ENCODE peak calls at places on chromosome 18, in four cellular contexts. One of them, this sample, is unnamed.

GRCh38 chr18:22074343-22075070 is 94.9 kb upstream of the GATA6 start:
- DNase-seq in right lobe of liver: no peak
- DNase-seq in NB4: no peak
- DNase-seq in stomach: no peak
- DNase-seq in this sample: no peak

GRCh38 chr18:54296017-54296416 is 26.7 kb downstream of the POLI start:
- DNase-seq in stomach: no peak
- DNase-seq in right lobe of liver: no peak
- DNase-seq in NB4: peak; percentile 21
- DNase-seq in this sample: no peak

GRCh38 chr18:50427896-50428295 is 53.0 kb downstream of the SKA1 start:
- DNase-seq in right lobe of liver: no peak
- DNase-seq in NB4: peak; percentile 55
- DNase-seq in stomach: no peak
- DNase-seq in this sample: no peak

GRCh38 chr18:10495936-10496335 is 29.9 kb upstream of the NAPG start:
- DNase-seq in stomach: no peak
- DNase-seq in NB4: no peak
- DNase-seq in right lobe of liver: no peak
- DNase-seq in this sample: no peak

GRCh38 chr18:39841133-39842041 is 2113.6 kb upstream of the PIK3C3 start:
- DNase-seq in right lobe of liver: no peak
- DNase-seq in NB4: peak; percentile 6
- DNase-seq in stomach: peak; percentile 27
- DNase-seq in this sample: no peak

GRCh38 chr18:65343571-65343970 is 407.2 kb upstream of the CDH7 start:
- DNase-seq in NB4: no peak
- DNase-seq in right lobe of liver: no peak
- DNase-seq in stomach: no peak
- DNase-seq in this sample: no peak

GRCh38 chr18:59021500-59021899 is 118.2 kb upstream of the SEC11C start:
- DNase-seq in right lobe of liver: peak; percentile 67
- DNase-seq in stomach: peak; percentile 34
- DNase-seq in NB4: no peak
- DNase-seq in this sample: no peak

GRCh38 chr18:43893001-43893637 is 615.8 kb upstream of the SYT4 start:
- DNase-seq in NB4: no peak
- DNase-seq in stomach: no peak
- DNase-seq in right lobe of liver: no peak
- DNase-seq in this sample: no peak

GRCh38 chr18:25351773-25352628 is at the start of gene ZNF521:
- DNase-seq in right lobe of liver: peak; percentile 66
- DNase-seq in NB4: peak; percentile 72
- DNase-seq in stomach: peak; percentile 70
- DNase-seq in this sample: peak; percentile 86

GRCh38 chr18:80046011-80046410 is 11.8 kb downstream of the RBFA start:
- DNase-seq in stomach: no peak
- DNase-seq in right lobe of liver: no peak
- DNase-seq in NB4: no peak
- DNase-seq in this sample: no peak

GRCh38 chr18:10406172-10406663 is 48.2 kb upstream of the APCDD1 start:
- DNase-seq in NB4: no peak
- DNase-seq in stomach: peak; percentile 72
- DNase-seq in right lobe of liver: no peak
- DNase-seq in this sample: no peak

GRCh38 chr18:11661430-11661829 is 27.6 kb upstream of the GNAL start:
- DNase-seq in stomach: no peak
- DNase-seq in right lobe of liver: no peak
- DNase-seq in NB4: peak; percentile 14
- DNase-seq in this sample: no peak

GRCh38 chr18:13364721-13365205 is 146.2 kb downstream of the LDLRAD4 start:
- DNase-seq in NB4: no peak
- DNase-seq in stomach: no peak
- DNase-seq in right lobe of liver: no peak
- DNase-seq in this sample: no peak

GRCh38 chr18:10536270-10536669 is 10.4 kb downstream of the NAPG start:
- DNase-seq in NB4: no peak
- DNase-seq in right lobe of liver: no peak
- DNase-seq in stomach: no peak
- DNase-seq in this sample: no peak

GRCh38 chr18:21735452-21736015 is 5.1 kb upstream of the MIB1 start:
- DNase-seq in NB4: no peak
- DNase-seq in stomach: peak; percentile 56
- DNase-seq in right lobe of liver: no peak
- DNase-seq in this sample: no peak

GRCh38 chr18:5068856-5069255 is 128.2 kb downstream of the AKAIN1 start:
- DNase-seq in stomach: no peak
- DNase-seq in NB4: no peak
- DNase-seq in right lobe of liver: no peak
- DNase-seq in this sample: no peak

GRCh38 chr18:54222922-54223567 is 1.4 kb downstream of the MBD2 start:
- DNase-seq in stomach: no peak
- DNase-seq in right lobe of liver: no peak
- DNase-seq in NB4: peak; percentile 26
- DNase-seq in this sample: no peak

GRCh38 chr18:24190590-24190989 is 51.7 kb downstream of the CABYR start:
- DNase-seq in NB4: no peak
- DNase-seq in right lobe of liver: no peak
- DNase-seq in stomach: no peak
- DNase-seq in this sample: no peak

GRCh38 chr18:5543854-5544389 is at the start of gene EPB41L3:
- DNase-seq in stomach: no peak
- DNase-seq in right lobe of liver: no peak
- DNase-seq in NB4: no peak
- DNase-seq in this sample: no peak

GRCh38 chr18:13900633-13901032 is 14.7 kb downstream of the MC2R start:
- DNase-seq in NB4: no peak
- DNase-seq in right lobe of liver: no peak
- DNase-seq in stomach: no peak
- DNase-seq in this sample: no peak

GRCh38 chr18:3103576-3103975 is 90.6 kb upstream of the LPIN2 start:
- DNase-seq in right lobe of liver: no peak
- DNase-seq in stomach: no peak
- DNase-seq in NB4: no peak
- DNase-seq in this sample: no peak

GRCh38 chr18:55503167-55503820 is 84.7 kb downstream of the TCF4 start:
- DNase-seq in right lobe of liver: no peak
- DNase-seq in stomach: no peak
- DNase-seq in NB4: no peak
- DNase-seq in this sample: no peak

GRCh38 chr18:55506074-55506473 is 81.9 kb downstream of the TCF4 start:
- DNase-seq in right lobe of liver: no peak
- DNase-seq in NB4: no peak
- DNase-seq in stomach: no peak
- DNase-seq in this sample: no peak

GRCh38 chr18:55501594-55502345 is 86.2 kb downstream of the TCF4 start:
- DNase-seq in stomach: no peak
- DNase-seq in NB4: no peak
- DNase-seq in right lobe of liver: no peak
- DNase-seq in this sample: no peak

GRCh38 chr18:55502346-55502710 is 85.7 kb downstream of the TCF4 start:
- DNase-seq in right lobe of liver: no peak
- DNase-seq in stomach: no peak
- DNase-seq in NB4: no peak
- DNase-seq in this sample: no peak

GRCh38 chr18:55504808-55505207 is 83.2 kb downstream of the TCF4 start:
- DNase-seq in NB4: no peak
- DNase-seq in right lobe of liver: no peak
- DNase-seq in stomach: no peak
- DNase-seq in this sample: no peak
- TF ChIP-seq POLR2A in NB4: no peak
- TF ChIP-seq POLR2A in right lobe of liver: no peak
- TF ChIP-seq POLR2A in stomach: no peak
- TF ChIP-seq POLR2A in this sample: no peak

GRCh38 chr18:55589625-55590291 is 1.8 kb upstream of the TCF4 start:
- DNase-seq in right lobe of liver: peak; percentile 94
- DNase-seq in stomach: peak; percentile 81
- DNase-seq in NB4: peak; percentile 85
- DNase-seq in this sample: peak; percentile 95
- TF ChIP-seq POLR2A in right lobe of liver: peak; percentile 41
- TF ChIP-seq POLR2A in stomach: no peak
- TF ChIP-seq POLR2A in NB4: no peak
- TF ChIP-seq POLR2A in this sample: peak; percentile 32

GRCh38 chr18:67516432-67517223 is at the start of gene DSEL:
- DNase-seq in NB4: peak; percentile 84
- DNase-seq in right lobe of liver: peak; percentile 99
- DNase-seq in stomach: peak; percentile 98
- DNase-seq in this sample: peak; percentile 96
- TF ChIP-seq POLR2A in NB4: no peak
- TF ChIP-seq POLR2A in right lobe of liver: peak; percentile 73
- TF ChIP-seq POLR2A in stomach: no peak
- TF ChIP-seq POLR2A in this sample: peak; percentile 9

DNA sequence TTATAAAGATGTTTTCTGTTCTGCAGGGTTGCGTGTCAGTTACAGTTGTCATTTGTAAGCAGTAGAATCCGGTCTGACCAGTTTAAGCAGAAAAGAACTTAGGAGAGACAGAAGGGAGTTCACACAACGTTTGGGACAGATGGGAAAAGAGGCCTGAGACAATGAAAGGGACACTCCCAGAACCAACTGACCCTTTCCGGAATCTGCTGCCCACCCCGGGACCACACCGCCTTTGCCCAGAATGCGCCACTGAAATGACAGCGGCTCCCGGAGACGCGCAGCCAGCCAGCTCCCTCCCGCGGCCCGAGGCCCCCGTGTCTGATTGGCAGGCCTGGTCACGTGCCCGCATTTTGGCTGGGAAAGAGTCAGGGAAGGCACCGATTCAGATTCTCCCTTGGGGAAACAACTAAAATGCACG is 244.6 kb downstream of the BCL2 start:
- DNase-seq in right lobe of liver: peak; percentile 86
- DNase-seq in stomach: peak; percentile 68
- DNase-seq in NB4: peak; percentile 88
- DNase-seq in this sample: peak; percentile 55
- TF ChIP-seq POLR2A in right lobe of liver: no peak
- TF ChIP-seq POLR2A in stomach: no peak
- TF ChIP-seq POLR2A in NB4: peak; percentile 36
- TF ChIP-seq POLR2A in this sample: no peak

This sample was measured in tibial nerve.